ENCODE peak calls at places on chromosome 11, in six cellular contexts. D is GM12865, G is epithelial cell of esophagus, X is HFF-Myc, V is fibroblast of villous mesenchyme, T is ascending aorta. U is an unnamed sample.

GRCh38 chr11:1876361-1877063 is 15.2 kb downstream of the PRR33 start:
- DNase-seq in D (no peak), X (no peak), T (no peak), G (peak; percentile 46), V (peak; percentile 97), U (peak; percentile 86)

GRCh38 chr11:4453118-4453517 is 4.0 kb downstream of the OR52K2 start:
- DNase-seq in T (no peak), D (no peak), X (no peak), G (no peak), V (no peak), U (no peak)

GRCh38 chr11:73384871-73385692 is 8.9 kb downstream of the RELT start:
- DNase-seq in G (no peak), T (no peak), X (no peak), V (peak; percentile 56), D (peak; percentile 82), U (no peak)

GRCh38 chr11:64569300-64569970 is 21.6 kb upstream of the SLC22A12 start:
- DNase-seq in V (no peak), D (no peak), G (no peak), X (no peak), T (no peak), U (peak; percentile 34)

GRCh38 chr11:101063706-101064105 is 65.9 kb downstream of the PGR start:
- DNase-seq in X (no peak), T (no peak), G (no peak), D (no peak), V (no peak), U (no peak)

GRCh38 chr11:11608783-11609232 is 13.0 kb downstream of the GALNT18 start:
- DNase-seq in X (no peak), G (peak; percentile 51), D (no peak), T (no peak), V (peak; percentile 6), U (no peak)

GRCh38 chr11:43920598-43921419 is 21.6 kb upstream of the C11orf96 start:
- DNase-seq in V (peak; percentile 100), G (peak; percentile 100), T (peak; percentile 66), X (peak; percentile 89), D (no peak), U (no peak)

GRCh38 chr11:19810852-19811251 is 98.2 kb downstream of the NAV2 start:
- DNase-seq in T (no peak), V (no peak), D (no peak), X (no peak), G (no peak), U (no peak)

GRCh38 chr11:106625566-106625965 is 392.7 kb downstream of the GUCY1A2 start:
- DNase-seq in D (no peak), G (no peak), X (no peak), T (no peak), V (no peak), U (no peak)

GRCh38 chr11:126405374-126405773 is 49.9 kb downstream of the ST3GAL4 start:
- DNase-seq in V (no peak), D (no peak), X (no peak), T (no peak), G (peak; percentile 29), U (no peak)

GRCh38 chr11:116114198-116114651 is 610.0 kb upstream of the CADM1 start:
- DNase-seq in X (no peak), G (no peak), T (no peak), V (no peak), D (no peak), U (no peak)

GRCh38 chr11:69148806-69149205 is 6.9 kb upstream of the SMIM38 start:
- DNase-seq in D (no peak), V (no peak), G (no peak), T (no peak), X (no peak), U (no peak)

GRCh38 chr11:100780470-100780869 is 93.4 kb downstream of the ARHGAP42 start:
- DNase-seq in X (no peak), D (no peak), G (peak; percentile 89), T (no peak), V (no peak), U (no peak)

GRCh38 chr11:30346068-30346688 is 23.3 kb downstream of the ARL14EP start:
- DNase-seq in G (peak; percentile 66), V (peak; percentile 59), T (no peak), D (peak; percentile 70), X (peak; percentile 31), U (no peak)

GRCh38 chr11:80603472-80603871 is 1162.6 kb upstream of the TENM4 start:
- DNase-seq in D (no peak), G (no peak), T (no peak), V (no peak), X (no peak), U (no peak)

GRCh38 chr11:130112071-130112830 is 42.6 kb downstream of the APLP2 start:
- DNase-seq in X (no peak), V (no peak), D (no peak), G (no peak), T (no peak), U (no peak)

GRCh38 chr11:123546515-123546914 is 107.9 kb downstream of the SCN3B start:
- DNase-seq in V (no peak), D (no peak), T (no peak), X (no peak), G (no peak), U (no peak)

GRCh38 chr11:122598971-122599370 is 56.6 kb upstream of the UBASH3B start:
- DNase-seq in G (peak; percentile 14), X (no peak), D (no peak), T (no peak), V (no peak), U (no peak)

GRCh38 chr11:32829680-32830412 is at the start of gene PRRG4:
- DNase-seq in T (peak; percentile 12), G (peak; percentile 91), D (peak; percentile 78), X (no peak), V (peak; percentile 42), U (no peak)

GRCh38 chr11:11964774-11965150 is 43.7 kb downstream of the DKK3 start:
- DNase-seq in T (no peak), D (no peak), G (no peak), V (no peak), X (no peak), U (no peak)

GRCh38 chr11:33690290-33691050 is 10.2 kb downstream of the C11orf91 start:
- DNase-seq in T (peak; percentile 45), V (peak; percentile 93), G (peak; percentile 98), X (peak; percentile 78), D (no peak), U (peak; percentile 92)

GRCh38 chr11:12161603-12162350 is 51.4 kb downstream of the MICAL2 start:
- DNase-seq in D (no peak), V (no peak), G (no peak), T (no peak), X (no peak), U (no peak)

GRCh38 chr11:8959546-8960166 is 4.6 kb downstream of the TMEM9B start:
- DNase-seq in G (peak; percentile 81), D (peak; percentile 87), V (peak; percentile 90), T (no peak), X (peak; percentile 75), U (no peak)
- TF ChIP-seq CTCF in G (peak; percentile 78), D (peak; percentile 67), V (peak; percentile 72), T (peak; percentile 71), X (peak; percentile 56), U (peak; percentile 53)

GRCh38 chr11:46333129-46333947 is 13.9 kb upstream of the DGKZ start:
- DNase-seq in T (no peak), V (no peak), G (no peak), D (no peak), X (no peak), U (no peak)
- H3K4me3 ChIP-seq in T (peak overlapping the region; percentile 46), V (peak overlapping the region; percentile 41), G (no peak overlapping the region), D (no peak overlapping the region), X (peak overlapping the region; percentile 9), U (peak overlapping the region; percentile 59)

GRCh38 chr11:127493330-127493729 is 492.8 kb upstream of the KIRREL3 start:
- DNase-seq in G (peak; percentile 22), D (peak; percentile 31), T (no peak), V (peak; percentile 1), X (peak; percentile 5), U (no peak)
- TF ChIP-seq CTCF in G (peak; percentile 45), D (peak; percentile 45), T (peak; percentile 18), V (peak; percentile 10), X (peak; percentile 47), U (no peak)

GRCh38 chr11:124919836-124920755 is 1.0 kb downstream of the HEPN1 start:
- DNase-seq in V (no peak), T (no peak), X (no peak), G (no peak), D (no peak), U (no peak)
- H3K4me3 ChIP-seq in V (peak overlapping the region; percentile 51), T (no peak overlapping the region), X (no peak overlapping the region), G (no peak overlapping the region), D (no peak overlapping the region), U (peak overlapping the region; percentile 52)

DNA sequence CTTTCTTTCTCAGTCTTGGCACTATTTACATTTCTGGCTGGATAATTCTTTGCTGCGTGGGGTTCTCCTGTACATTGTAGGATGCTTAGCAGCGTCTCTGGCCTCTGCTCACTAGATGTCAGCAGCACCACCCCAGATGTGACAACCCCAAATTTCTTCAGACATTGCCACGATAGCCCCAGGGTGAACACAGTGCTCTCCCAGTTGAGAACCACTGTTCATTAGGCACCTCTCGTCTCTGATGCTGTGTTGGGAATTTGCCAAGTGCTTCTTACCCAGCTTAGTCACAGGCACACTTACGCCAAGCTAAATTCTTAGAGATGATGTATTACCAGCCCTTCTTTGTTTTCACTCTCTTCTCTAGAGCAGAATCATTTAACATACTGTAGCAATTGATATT is 9.4 kb downstream of the TRIM6 start:
- DNase-seq in X (no peak), V (peak; percentile 56), T (no peak), G (peak; percentile 94), D (no peak), U (no peak)
- TF ChIP-seq CTCF in X (no peak), V (no peak), T (no peak), G (peak; percentile 38), D (no peak), U (no peak)

DNA sequence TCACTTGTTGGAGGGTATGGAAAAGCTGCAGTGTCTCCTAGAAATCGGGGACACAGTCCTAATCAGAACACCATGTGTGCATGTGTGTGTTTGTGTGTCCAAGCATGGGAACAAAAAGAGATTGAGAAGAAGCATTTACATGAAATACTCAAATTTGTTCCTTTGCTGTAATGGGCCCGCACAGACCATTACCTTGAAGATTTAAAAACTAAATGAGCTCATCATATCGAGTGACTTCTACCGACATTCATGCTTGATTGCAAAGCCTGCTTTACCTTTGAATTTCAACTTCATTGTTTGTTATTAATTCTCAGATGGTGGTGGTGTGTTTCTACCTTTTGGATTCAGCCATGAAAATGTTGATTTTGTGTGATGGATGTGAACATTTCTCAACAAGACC is 106.9 kb downstream of the ZBTB16 start:
- DNase-seq in D (no peak), V (no peak), T (no peak), X (no peak), G (no peak), U (no peak)
- H3K4me3 ChIP-seq in D (no peak overlapping the region), V (no peak overlapping the region), T (no peak overlapping the region), X (no peak overlapping the region), G (no peak overlapping the region), U (no peak overlapping the region)

U was measured in suprapubic skin.